ENCODE peak calls at places on chromosomes 4 and X, in four cellular contexts. D, R, S and I are unnamed samples.

GRCh38 chrX:147900349-147900748 is 11.4 kb upstream of the FMR1 start:
- DNase-seq in S (no peak), D (no peak), R (no peak), I (no peak)

GRCh38 chr4:172142331-172142738 is 329.1 kb downstream of the GALNTL6 start:
- DNase-seq in S (no peak), R (no peak), D (no peak), I (no peak)

GRCh38 chr4:107692197-107692596 is 27.8 kb downstream of the PAPSS1 start:
- DNase-seq in R (no peak), D (no peak), S (no peak), I (no peak)

GRCh38 chrX:38225093-38225492 is 4.4 kb upstream of the SRPX start:
- DNase-seq in R (no peak), S (no peak), D (no peak), I (no peak)

GRCh38 chrX:12263211-12263610 is 124.9 kb downstream of the FRMPD4 start:
- DNase-seq in D (no peak), S (no peak), R (no peak), I (no peak)

GRCh38 chrX:29724316-29724715 is 491.0 kb upstream of the MAGEB2 start:
- DNase-seq in R (no peak), D (no peak), S (no peak), I (no peak)

GRCh38 chr4:169385356-169385755 is 114.6 kb upstream of the SH3RF1 start:
- DNase-seq in D (no peak), R (no peak), S (no peak), I (no peak)

GRCh38 chrX:1435241-1435900 is 17.3 kb downstream of the ASMTL start:
- DNase-seq in S (no peak), D (no peak), R (peak; percentile 7), I (no peak)

GRCh38 chr4:24471623-24472510 is 112.5 kb downstream of the DHX15 start:
- DNase-seq in D (peak; percentile 16), S (no peak), R (no peak), I (peak; percentile 86)

GRCh38 chrX:99480728-99481127 is 929.3 kb downstream of the PCDH19 start:
- DNase-seq in R (no peak), S (no peak), D (no peak), I (no peak)

DNA sequence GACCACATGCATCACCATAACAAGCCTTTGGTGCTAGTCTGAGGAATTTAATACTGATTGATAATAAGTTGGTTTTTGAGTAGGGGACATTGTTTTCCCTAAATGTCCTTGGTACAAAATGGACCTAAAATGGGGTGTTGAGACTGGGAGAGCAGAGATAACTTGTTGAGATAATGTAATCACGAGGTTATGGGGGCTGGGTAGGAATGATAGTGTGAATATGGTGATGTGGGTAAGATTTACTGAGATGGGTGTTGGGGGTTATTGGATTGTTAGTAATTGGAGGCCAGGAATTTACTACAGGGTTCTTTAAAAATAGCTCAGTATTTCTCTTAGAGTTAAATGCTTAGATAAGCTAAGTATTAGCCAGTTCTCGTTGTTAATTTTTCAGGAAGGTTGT is 3.9 kb downstream of the BMP2K start:
- DNase-seq in D (no peak), S (no peak), R (no peak), I (no peak)
- H3K4me3 ChIP-seq in D (no peak overlapping the region), S (no peak overlapping the region), R (no peak overlapping the region), I (no peak overlapping the region)

DNA sequence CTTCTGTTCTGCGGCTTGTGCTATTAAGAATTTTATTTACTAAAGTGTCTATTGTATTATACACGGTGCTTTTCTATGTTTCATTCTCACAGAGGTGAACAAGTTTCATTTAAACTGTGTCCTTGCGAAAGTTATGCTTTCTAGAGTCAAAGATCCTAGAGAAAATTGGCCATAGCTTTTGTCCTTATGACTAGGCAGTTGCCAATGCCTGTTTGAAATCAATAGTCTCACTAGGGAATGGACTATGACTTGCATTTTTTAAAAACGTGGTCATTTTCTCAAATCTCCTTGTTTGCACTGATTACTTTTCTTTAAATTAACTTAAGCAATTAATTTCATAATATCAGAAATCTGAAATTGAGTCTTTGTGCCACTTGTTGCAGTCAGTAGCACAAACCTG is 211.7 kb upstream of the MID1 start:
- DNase-seq in S (no peak), R (no peak), D (no peak), I (no peak)
- H3K4me3 ChIP-seq in S (no peak overlapping the region), R (no peak overlapping the region), D (no peak overlapping the region), I (no peak overlapping the region)

GRCh38 chrX:131288188-131288587 is 918 bp downstream of the IGSF1 start:
- DNase-seq in D (no peak), S (no peak), R (no peak), I (no peak)
- H3K4me3 ChIP-seq in D (no peak overlapping the region), S (peak overlapping the region; percentile 66), R (no peak overlapping the region), I (peak overlapping the region; percentile 65)

GRCh38 chr4:7828011-7828720 is 111.5 kb downstream of the AFAP1 start:
- DNase-seq in S (peak; percentile 61), D (no peak), R (peak; percentile 84), I (no peak)
- H3K4me3 ChIP-seq in S (peak overlapping the region; percentile 20), D (no peak overlapping the region), R (no peak overlapping the region), I (no peak overlapping the region)

GRCh38 chr4:59698041-59698440 is 1502.1 kb upstream of the ADGRL3 start:
- DNase-seq in R (no peak), D (no peak), S (no peak), I (no peak)
- H3K4me3 ChIP-seq in R (no peak overlapping the region), D (no peak overlapping the region), S (no peak overlapping the region), I (no peak overlapping the region)